ENCODE peak calls at places on chromosomes 2 and 18, in ten cellular contexts. One of them, this sample, is unnamed. For H3K4me1, the result is how much of the 10 kb centered on the place peaks cover.

GRCh38 chr2:204145197-204146190 is 208.9 kb downstream of the ICOS start:
- DNase-seq in fibroblast of lung: peak
- DNase-seq in A549: peak
- DNase-seq in left ventricle myocardium inferior: peak
- DNase-seq in CD4-positive, CD25-positive, alpha-beta regulatory T cell: peak
- DNase-seq in CD4-positive, alpha-beta memory T cell: peak
- DNase-seq in cardiac muscle cell: peak
- DNase-seq in CD8-positive, alpha-beta memory T cell: peak
- DNase-seq in colonic mucosa: peak
- DNase-seq in prostate gland: peak
- DNase-seq in this sample: peak

GRCh38 chr18:56257215-56257614 is 381.2 kb downstream of the TXNL1 start:
- DNase-seq in fibroblast of lung: peak
- DNase-seq in A549: peak
- DNase-seq in left ventricle myocardium inferior: no peak
- DNase-seq in CD4-positive, CD25-positive, alpha-beta regulatory T cell: no peak
- DNase-seq in CD4-positive, alpha-beta memory T cell: no peak
- DNase-seq in cardiac muscle cell: no peak
- DNase-seq in CD8-positive, alpha-beta memory T cell: no peak
- DNase-seq in colonic mucosa: no peak
- DNase-seq in prostate gland: no peak
- DNase-seq in this sample: no peak

GRCh38 chr2:198471291-198471690 is 666.9 kb downstream of the PLCL1 start:
- DNase-seq in fibroblast of lung: no peak
- DNase-seq in A549: no peak
- DNase-seq in left ventricle myocardium inferior: no peak
- DNase-seq in CD4-positive, CD25-positive, alpha-beta regulatory T cell: no peak
- DNase-seq in CD4-positive, alpha-beta memory T cell: no peak
- DNase-seq in cardiac muscle cell: peak
- DNase-seq in CD8-positive, alpha-beta memory T cell: no peak
- DNase-seq in colonic mucosa: peak
- DNase-seq in prostate gland: no peak
- DNase-seq in this sample: no peak

GRCh38 chr2:144183744-144184143 is 336.2 kb downstream of the ZEB2 start:
- DNase-seq in fibroblast of lung: peak
- DNase-seq in A549: no peak
- DNase-seq in left ventricle myocardium inferior: no peak
- DNase-seq in CD4-positive, CD25-positive, alpha-beta regulatory T cell: peak
- DNase-seq in CD4-positive, alpha-beta memory T cell: peak
- DNase-seq in cardiac muscle cell: no peak
- DNase-seq in CD8-positive, alpha-beta memory T cell: peak
- DNase-seq in colonic mucosa: no peak
- DNase-seq in prostate gland: no peak
- DNase-seq in this sample: peak

GRCh38 chr2:145329976-145330375 is 810.1 kb upstream of the ZEB2 start:
- DNase-seq in fibroblast of lung: no peak
- DNase-seq in A549: no peak
- DNase-seq in left ventricle myocardium inferior: no peak
- DNase-seq in CD4-positive, CD25-positive, alpha-beta regulatory T cell: no peak
- DNase-seq in CD4-positive, alpha-beta memory T cell: no peak
- DNase-seq in cardiac muscle cell: no peak
- DNase-seq in CD8-positive, alpha-beta memory T cell: no peak
- DNase-seq in colonic mucosa: no peak
- DNase-seq in prostate gland: no peak
- DNase-seq in this sample: no peak

GRCh38 chr2:172288603-172289002 is 138.8 kb upstream of the ITGA6 start:
- DNase-seq in fibroblast of lung: peak
- DNase-seq in A549: no peak
- DNase-seq in left ventricle myocardium inferior: no peak
- DNase-seq in CD4-positive, CD25-positive, alpha-beta regulatory T cell: no peak
- DNase-seq in CD4-positive, alpha-beta memory T cell: peak
- DNase-seq in cardiac muscle cell: no peak
- DNase-seq in CD8-positive, alpha-beta memory T cell: peak
- DNase-seq in colonic mucosa: no peak
- DNase-seq in prostate gland: no peak
- DNase-seq in this sample: no peak

GRCh38 chr2:27756544-27757498 is 14.7 kb upstream of the MRPL33 start:
- DNase-seq in fibroblast of lung: no peak
- DNase-seq in A549: no peak
- DNase-seq in left ventricle myocardium inferior: peak
- DNase-seq in CD4-positive, CD25-positive, alpha-beta regulatory T cell: no peak
- DNase-seq in CD4-positive, alpha-beta memory T cell: no peak
- DNase-seq in cardiac muscle cell: no peak
- DNase-seq in CD8-positive, alpha-beta memory T cell: no peak
- DNase-seq in colonic mucosa: no peak
- DNase-seq in prostate gland: no peak
- DNase-seq in this sample: no peak

GRCh38 chr2:219737270-219737691 is 109.9 kb downstream of the SLC4A3 start:
- DNase-seq in fibroblast of lung: peak
- DNase-seq in A549: peak
- DNase-seq in left ventricle myocardium inferior: peak
- DNase-seq in CD4-positive, CD25-positive, alpha-beta regulatory T cell: no peak
- DNase-seq in CD4-positive, alpha-beta memory T cell: no peak
- DNase-seq in cardiac muscle cell: peak
- DNase-seq in CD8-positive, alpha-beta memory T cell: no peak
- DNase-seq in colonic mucosa: no peak
- DNase-seq in prostate gland: no peak
- DNase-seq in this sample: no peak

GRCh38 chr2:118112771-118113334 is 24.6 kb downstream of the INSIG2 start:
- DNase-seq in fibroblast of lung: peak
- DNase-seq in A549: peak
- DNase-seq in left ventricle myocardium inferior: no peak
- DNase-seq in CD4-positive, CD25-positive, alpha-beta regulatory T cell: no peak
- DNase-seq in CD4-positive, alpha-beta memory T cell: no peak
- DNase-seq in cardiac muscle cell: no peak
- DNase-seq in CD8-positive, alpha-beta memory T cell: no peak
- DNase-seq in colonic mucosa: no peak
- DNase-seq in prostate gland: no peak
- DNase-seq in this sample: no peak

GRCh38 chr2:164837807-164838206 is 3.8 kb downstream of the COBLL1 start:
- DNase-seq in fibroblast of lung: no peak
- DNase-seq in A549: no peak
- DNase-seq in left ventricle myocardium inferior: no peak
- DNase-seq in CD4-positive, CD25-positive, alpha-beta regulatory T cell: no peak
- DNase-seq in CD4-positive, alpha-beta memory T cell: no peak
- DNase-seq in cardiac muscle cell: no peak
- DNase-seq in CD8-positive, alpha-beta memory T cell: no peak
- DNase-seq in colonic mucosa: no peak
- DNase-seq in prostate gland: no peak
- DNase-seq in this sample: no peak

DNA sequence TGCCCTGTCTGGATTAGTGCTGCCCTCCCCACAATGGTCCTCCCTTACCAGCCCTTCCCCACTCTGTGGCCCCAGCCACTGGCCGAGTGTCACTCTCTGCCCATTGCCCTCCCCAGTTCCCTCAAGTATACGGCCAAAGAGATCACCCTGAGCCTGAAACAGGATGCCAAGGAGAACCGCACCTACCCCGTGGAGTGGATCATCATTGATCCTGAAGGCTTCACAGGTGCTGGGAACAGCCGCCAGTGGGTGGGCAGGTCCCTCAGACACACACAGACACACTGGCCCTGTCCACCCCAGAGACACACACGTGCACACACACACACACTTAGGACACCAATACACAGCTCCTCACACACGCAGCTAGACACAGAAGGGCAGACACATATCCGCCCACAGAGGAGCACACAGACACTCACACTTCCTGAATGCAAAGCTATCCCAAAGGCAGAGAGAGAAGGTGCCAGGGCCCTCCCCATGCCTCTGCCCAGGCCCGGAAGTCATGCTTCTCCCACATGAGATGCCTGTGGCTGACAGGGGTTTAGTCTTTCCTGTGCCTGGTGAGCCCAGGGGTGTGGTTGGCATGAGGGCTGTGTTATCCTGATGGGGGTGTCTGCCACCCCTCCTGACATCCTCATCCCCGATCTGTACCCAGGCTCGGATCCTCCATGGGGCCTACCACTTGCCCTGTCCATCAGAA is 2.9 kb downstream of the CHRND start:
- DNase-seq in fibroblast of lung: no peak
- DNase-seq in A549: no peak
- DNase-seq in left ventricle myocardium inferior: peak
- DNase-seq in CD4-positive, CD25-positive, alpha-beta regulatory T cell: no peak
- DNase-seq in CD4-positive, alpha-beta memory T cell: no peak
- DNase-seq in cardiac muscle cell: no peak
- DNase-seq in CD8-positive, alpha-beta memory T cell: no peak
- DNase-seq in colonic mucosa: no peak
- DNase-seq in prostate gland: no peak
- DNase-seq in this sample: no peak
- H3K4me3 ChIP-seq in fibroblast of lung: no peak
- H3K4me3 ChIP-seq in A549: no peak
- H3K4me3 ChIP-seq in left ventricle myocardium inferior: no peak
- H3K4me3 ChIP-seq in CD4-positive, CD25-positive, alpha-beta regulatory T cell: no peak
- H3K4me3 ChIP-seq in CD4-positive, alpha-beta memory T cell: no peak
- H3K4me3 ChIP-seq in cardiac muscle cell: no peak
- H3K4me3 ChIP-seq in CD8-positive, alpha-beta memory T cell: no peak
- H3K4me3 ChIP-seq in colonic mucosa: no peak
- H3K4me3 ChIP-seq in prostate gland: no peak
- H3K4me3 ChIP-seq in this sample: no peak

GRCh38 chr2:112625474-112626114 is 20.1 kb upstream of the SLC20A1 start:
- DNase-seq in fibroblast of lung: no peak
- DNase-seq in A549: no peak
- DNase-seq in left ventricle myocardium inferior: no peak
- DNase-seq in CD4-positive, CD25-positive, alpha-beta regulatory T cell: no peak
- DNase-seq in CD4-positive, alpha-beta memory T cell: no peak
- DNase-seq in cardiac muscle cell: no peak
- DNase-seq in CD8-positive, alpha-beta memory T cell: no peak
- DNase-seq in colonic mucosa: no peak
- DNase-seq in prostate gland: no peak
- DNase-seq in this sample: no peak
- H3K4me1 ChIP-seq in fibroblast of lung: under half
- H3K4me1 ChIP-seq in A549: half or more
- H3K4me1 ChIP-seq in left ventricle myocardium inferior: under half
- H3K4me1 ChIP-seq in CD4-positive, CD25-positive, alpha-beta regulatory T cell: under half
- H3K4me1 ChIP-seq in CD4-positive, alpha-beta memory T cell: half or more
- H3K4me1 ChIP-seq in cardiac muscle cell: under half
- H3K4me1 ChIP-seq in CD8-positive, alpha-beta memory T cell: half or more
- H3K4me1 ChIP-seq in colonic mucosa: under half
- H3K4me1 ChIP-seq in prostate gland: under half
- H3K4me1 ChIP-seq in this sample: half or more

DNA sequence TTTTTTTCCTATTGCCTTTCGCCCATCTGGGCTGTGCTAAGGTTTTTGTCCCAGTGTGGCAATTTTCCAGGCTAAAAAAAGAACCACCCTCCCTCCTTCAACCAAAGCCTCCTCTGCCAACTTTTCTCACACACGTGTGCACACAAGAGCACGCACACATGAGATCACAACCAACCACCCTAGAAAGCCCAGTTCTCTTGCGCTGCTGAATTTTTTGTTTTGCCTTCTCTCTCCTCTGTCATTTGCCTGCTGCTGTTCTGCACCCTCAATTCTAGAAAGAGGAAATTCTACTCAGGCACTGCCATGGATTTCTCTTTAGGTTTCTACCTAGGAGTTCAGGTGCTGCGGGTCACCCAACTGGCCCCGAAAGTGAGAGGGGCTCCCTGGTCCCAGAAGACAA is 8.6 kb upstream of the CXCR4 start:
- DNase-seq in fibroblast of lung: no peak
- DNase-seq in A549: no peak
- DNase-seq in left ventricle myocardium inferior: no peak
- DNase-seq in CD4-positive, CD25-positive, alpha-beta regulatory T cell: no peak
- DNase-seq in CD4-positive, alpha-beta memory T cell: no peak
- DNase-seq in cardiac muscle cell: no peak
- DNase-seq in CD8-positive, alpha-beta memory T cell: peak
- DNase-seq in colonic mucosa: no peak
- DNase-seq in prostate gland: no peak
- DNase-seq in this sample: no peak
- H3K4me3 ChIP-seq in fibroblast of lung: no peak
- H3K4me3 ChIP-seq in A549: no peak
- H3K4me3 ChIP-seq in left ventricle myocardium inferior: peak
- H3K4me3 ChIP-seq in CD4-positive, CD25-positive, alpha-beta regulatory T cell: no peak
- H3K4me3 ChIP-seq in CD4-positive, alpha-beta memory T cell: no peak
- H3K4me3 ChIP-seq in cardiac muscle cell: no peak
- H3K4me3 ChIP-seq in CD8-positive, alpha-beta memory T cell: no peak
- H3K4me3 ChIP-seq in colonic mucosa: no peak
- H3K4me3 ChIP-seq in prostate gland: no peak
- H3K4me3 ChIP-seq in this sample: no peak

GRCh38 chr2:238895361-238895882 is 47.5 kb downstream of the TWIST2 start:
- DNase-seq in fibroblast of lung: peak
- DNase-seq in A549: no peak
- DNase-seq in left ventricle myocardium inferior: no peak
- DNase-seq in CD4-positive, CD25-positive, alpha-beta regulatory T cell: no peak
- DNase-seq in CD4-positive, alpha-beta memory T cell: no peak
- DNase-seq in cardiac muscle cell: no peak
- DNase-seq in CD8-positive, alpha-beta memory T cell: no peak
- DNase-seq in colonic mucosa: no peak
- DNase-seq in prostate gland: no peak
- DNase-seq in this sample: no peak

GRCh38 chr2:238893349-238894000 is 45.6 kb downstream of the TWIST2 start:
- DNase-seq in fibroblast of lung: no peak
- DNase-seq in A549: no peak
- DNase-seq in left ventricle myocardium inferior: no peak
- DNase-seq in CD4-positive, CD25-positive, alpha-beta regulatory T cell: no peak
- DNase-seq in CD4-positive, alpha-beta memory T cell: no peak
- DNase-seq in cardiac muscle cell: no peak
- DNase-seq in CD8-positive, alpha-beta memory T cell: no peak
- DNase-seq in colonic mucosa: no peak
- DNase-seq in prostate gland: no peak
- DNase-seq in this sample: no peak

GRCh38 chr2:238894950-238895298 is 47.0 kb downstream of the TWIST2 start:
- DNase-seq in fibroblast of lung: no peak
- DNase-seq in A549: no peak
- DNase-seq in left ventricle myocardium inferior: no peak
- DNase-seq in CD4-positive, CD25-positive, alpha-beta regulatory T cell: no peak
- DNase-seq in CD4-positive, alpha-beta memory T cell: no peak
- DNase-seq in cardiac muscle cell: no peak
- DNase-seq in CD8-positive, alpha-beta memory T cell: no peak
- DNase-seq in colonic mucosa: no peak
- DNase-seq in prostate gland: no peak
- DNase-seq in this sample: no peak

GRCh38 chr2:238892796-238893195 is 44.9 kb downstream of the TWIST2 start:
- DNase-seq in fibroblast of lung: no peak
- DNase-seq in A549: no peak
- DNase-seq in left ventricle myocardium inferior: no peak
- DNase-seq in CD4-positive, CD25-positive, alpha-beta regulatory T cell: no peak
- DNase-seq in CD4-positive, alpha-beta memory T cell: no peak
- DNase-seq in cardiac muscle cell: no peak
- DNase-seq in CD8-positive, alpha-beta memory T cell: no peak
- DNase-seq in colonic mucosa: no peak
- DNase-seq in prostate gland: no peak
- DNase-seq in this sample: no peak

DNA sequence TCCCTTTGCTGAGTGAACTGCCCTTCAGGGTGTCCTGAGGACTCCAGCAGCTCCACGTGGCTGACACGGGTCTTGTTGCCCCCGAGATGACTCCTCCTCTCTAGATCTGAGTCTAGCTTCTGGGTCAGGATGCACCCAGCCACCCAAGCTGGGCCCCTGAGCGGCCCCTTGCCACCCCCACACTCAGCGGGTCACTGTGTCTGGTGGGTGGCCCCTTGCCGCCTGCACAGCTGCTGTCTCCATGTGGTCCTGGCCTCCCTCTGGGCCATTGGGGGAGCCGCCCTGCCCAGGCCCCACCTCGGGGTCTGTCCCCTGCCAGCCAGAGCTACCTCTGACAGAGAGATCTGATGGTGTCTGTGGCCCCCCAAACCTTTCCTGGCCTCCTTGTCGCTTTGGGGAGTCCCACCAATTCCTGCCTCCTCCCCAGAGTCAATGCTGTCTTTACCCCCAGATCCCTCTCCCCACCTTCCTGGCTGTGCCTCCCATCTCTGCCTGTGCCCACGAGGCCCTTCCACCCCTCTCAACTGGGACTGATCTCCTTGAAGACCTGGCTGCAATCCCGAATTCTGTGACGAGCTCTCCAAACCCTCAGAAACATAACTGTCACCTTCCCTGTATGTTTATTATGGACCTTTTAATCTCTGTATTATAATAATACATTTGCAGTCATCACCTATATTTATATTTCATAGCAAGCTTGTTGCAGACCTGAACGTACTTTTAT is 46.5 kb downstream of the TWIST2 start:
- DNase-seq in fibroblast of lung: no peak
- DNase-seq in A549: no peak
- DNase-seq in left ventricle myocardium inferior: no peak
- DNase-seq in CD4-positive, CD25-positive, alpha-beta regulatory T cell: no peak
- DNase-seq in CD4-positive, alpha-beta memory T cell: no peak
- DNase-seq in cardiac muscle cell: no peak
- DNase-seq in CD8-positive, alpha-beta memory T cell: no peak
- DNase-seq in colonic mucosa: no peak
- DNase-seq in prostate gland: no peak
- DNase-seq in this sample: no peak
- H3K4me1 ChIP-seq in fibroblast of lung: under half
- H3K4me1 ChIP-seq in A549: under half
- H3K4me1 ChIP-seq in left ventricle myocardium inferior: under half
- H3K4me1 ChIP-seq in CD4-positive, CD25-positive, alpha-beta regulatory T cell: under half
- H3K4me1 ChIP-seq in CD4-positive, alpha-beta memory T cell: under half
- H3K4me1 ChIP-seq in cardiac muscle cell: under half
- H3K4me1 ChIP-seq in CD8-positive, alpha-beta memory T cell: under half
- H3K4me1 ChIP-seq in colonic mucosa: under half
- H3K4me1 ChIP-seq in prostate gland: under half
- H3K4me1 ChIP-seq in this sample: under half

This sample was measured in naive thymus-derived CD4-positive, alpha-beta T cell.